ENCODE peak calls at places on chromosomes 13 and 19, in four cellular contexts. P is PC-3, H is HCT116, Q is neural progenitor cell. S is an unnamed sample.

GRCh38 chr13:46666727-46667456 is 113.9 kb downstream of the LRCH1 start:
- DNase-seq in H (no peak), Q (peak; percentile 63), P (no peak), S (peak; percentile 87)

GRCh38 chr13:39818953-39819352 is 163.5 kb downstream of the COG6 start:
- DNase-seq in H (no peak), P (no peak), Q (no peak), S (no peak)

GRCh38 chr13:40644838-40645620 is 21.4 kb downstream of the FOXO1 start:
- DNase-seq in H (no peak), P (no peak), Q (peak; percentile 29), S (no peak)

GRCh38 chr19:12985049-12985776 is 10.1 kb upstream of the NFIX start:
- DNase-seq in H (peak; percentile 70), Q (peak; percentile 36), P (no peak), S (no peak)

GRCh38 chr13:37381502-37381901 is 217.1 kb downstream of the POSTN start:
- DNase-seq in Q (no peak), P (no peak), H (no peak), S (no peak)

GRCh38 chr19:12840091-12841079 is 2.1 kb downstream of the MAST1 start:
- DNase-seq in Q (peak; percentile 98), H (peak; percentile 93), P (peak; percentile 93), S (peak; percentile 98)

GRCh38 chr13:25494708-25495411 is 123.1 kb downstream of the ATP8A2 start:
- DNase-seq in P (no peak), Q (no peak), H (no peak), S (no peak)

GRCh38 chr13:31943591-31943990 is 88.0 kb upstream of the FRY start:
- DNase-seq in P (no peak), Q (no peak), H (no peak), S (no peak)

GRCh38 chr13:110126391-110126961 is 180.5 kb downstream of the COL4A1 start:
- DNase-seq in H (no peak), P (peak; percentile 89), Q (peak; percentile 92), S (peak; percentile 54)

GRCh38 chr13:34035178-34035577 is 217.2 kb downstream of the RFC3 start:
- DNase-seq in P (no peak), Q (no peak), H (no peak), S (no peak)

GRCh38 chr19:49677901-49678674 is 1.0 kb downstream of the PRMT1 start:
- DNase-seq in P (peak; percentile 75), Q (peak; percentile 95), H (no peak), S (peak; percentile 97)

GRCh38 chr19:42528354-42529247 is at the start of gene CEACAM1:
- DNase-seq in P (peak; percentile 35), Q (no peak), H (no peak), S (no peak)

GRCh38 chr13:42078113-42078769 is 29.8 kb downstream of the DGKH start:
- DNase-seq in H (no peak), Q (peak; percentile 23), P (no peak), S (peak; percentile 43)

GRCh38 chr13:108597943-108598342 is 31.5 kb upstream of the MYO16 start:
- DNase-seq in H (no peak), Q (no peak), P (peak; percentile 43), S (no peak)

GRCh38 chr13:20673711-20674110 is 29.8 kb upstream of the IL17D start:
- DNase-seq in P (no peak), Q (no peak), H (no peak), S (no peak)

GRCh38 chr13:112808377-112809140 is 118.7 kb downstream of the ATP11A start:
- DNase-seq in Q (no peak), H (no peak), P (no peak), S (no peak)

GRCh38 chr13:95420501-95420900 is 119.2 kb upstream of the ABCC4 start:
- DNase-seq in P (no peak), Q (peak; percentile 21), H (no peak), S (peak; percentile 28)

GRCh38 chr13:73464758-73465628 is 406.2 kb downstream of the KLF5 start:
- DNase-seq in H (no peak), P (no peak), Q (no peak), S (no peak)

GRCh38 chr13:77325371-77325941 is 1.4 kb downstream of the MYCBP2 start:
- DNase-seq in Q (no peak), P (peak; percentile 13), H (no peak), S (peak; percentile 24)

GRCh38 chr19:30577551-30578090 is 205.4 kb downstream of the ZNF536 start:
- DNase-seq in H (no peak), P (no peak), Q (no peak), S (no peak)

GRCh38 chr13:49265822-49266221 is 18.1 kb downstream of the CDADC1 start:
- DNase-seq in Q (no peak), P (no peak), H (no peak), S (no peak)

GRCh38 chr13:95707442-95708389 is 30.8 kb downstream of the DNAJC3 start:
- DNase-seq in Q (no peak), H (no peak), P (no peak), S (no peak)

GRCh38 chr19:608155-609000 is 18.7 kb downstream of the HCN2 start:
- DNase-seq in Q (no peak), P (no peak), H (no peak), S (no peak)

GRCh38 chr19:610801-611505 is 21.3 kb downstream of the HCN2 start:
- DNase-seq in Q (no peak), H (no peak), P (no peak), S (no peak)

GRCh38 chr19:611506-611869 is 21.8 kb downstream of the HCN2 start:
- DNase-seq in P (peak; percentile 48), Q (no peak), H (no peak), S (no peak)

GRCh38 chr19:609001-609340 is 19.3 kb downstream of the HCN2 start:
- DNase-seq in H (no peak), P (peak; percentile 8), Q (no peak), S (no peak)

DNA sequence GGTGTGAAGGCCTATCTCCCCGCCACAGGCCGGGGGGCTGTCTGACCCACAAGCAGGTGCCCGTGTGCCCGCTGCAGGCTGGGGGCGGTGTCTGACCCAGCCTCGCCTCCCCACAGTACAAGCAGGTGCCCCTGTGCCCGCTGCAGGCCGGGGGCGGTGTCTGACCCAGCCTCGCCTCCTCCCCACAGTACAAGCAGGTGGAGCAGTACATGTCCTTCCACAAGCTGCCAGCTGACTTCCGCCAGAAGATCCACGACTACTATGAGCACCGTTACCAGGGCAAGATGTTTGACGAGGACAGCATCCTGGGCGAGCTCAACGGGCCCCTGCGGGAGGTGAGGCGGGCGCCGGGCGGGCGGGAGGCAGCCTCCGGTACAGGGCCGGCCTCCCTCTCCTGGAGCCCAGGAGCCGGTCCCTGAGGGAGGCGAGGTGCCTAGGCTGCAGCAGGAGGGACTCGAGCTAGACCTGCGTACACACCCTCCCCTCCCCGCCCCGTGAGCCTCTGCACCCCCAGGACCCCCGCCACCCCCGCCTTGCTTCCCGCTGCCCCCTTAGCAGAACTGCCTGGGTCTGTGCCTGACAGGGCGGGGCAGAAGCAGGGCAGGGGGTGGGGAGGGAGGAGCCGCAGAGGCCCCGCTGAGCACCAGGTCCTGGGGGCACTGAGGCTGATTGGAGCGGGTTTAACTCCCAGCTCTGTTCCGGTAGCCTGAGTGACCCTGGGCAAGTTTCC is 20.6 kb downstream of the HCN2 start:
- DNase-seq in P (no peak), Q (no peak), H (no peak), S (no peak)
- TF ChIP-seq EZH2phosphoT487 in P (no peak), Q (no peak), H (no peak), S (no peak)

GRCh38 chr19:2602391-2603181 is 99.9 kb downstream of the GNG7 start:
- DNase-seq in P (peak; percentile 48), H (no peak), Q (peak; percentile 80), S (peak; percentile 84)
- TF ChIP-seq EZH2 in P (no peak), H (no peak), Q (no peak), S (no peak)

GRCh38 chr19:18053571-18054219 is 33.0 kb downstream of the IL12RB1 start:
- DNase-seq in H (no peak), Q (no peak), P (peak; percentile 35), S (no peak)
- TF ChIP-seq EZH2phosphoT487 in H (no peak), Q (no peak), P (no peak), S (no peak)

GRCh38 chr13:98629055-98629454 is 52.1 kb upstream of the STK24 start:
- DNase-seq in H (no peak), Q (no peak), P (no peak), S (no peak)

DNA sequence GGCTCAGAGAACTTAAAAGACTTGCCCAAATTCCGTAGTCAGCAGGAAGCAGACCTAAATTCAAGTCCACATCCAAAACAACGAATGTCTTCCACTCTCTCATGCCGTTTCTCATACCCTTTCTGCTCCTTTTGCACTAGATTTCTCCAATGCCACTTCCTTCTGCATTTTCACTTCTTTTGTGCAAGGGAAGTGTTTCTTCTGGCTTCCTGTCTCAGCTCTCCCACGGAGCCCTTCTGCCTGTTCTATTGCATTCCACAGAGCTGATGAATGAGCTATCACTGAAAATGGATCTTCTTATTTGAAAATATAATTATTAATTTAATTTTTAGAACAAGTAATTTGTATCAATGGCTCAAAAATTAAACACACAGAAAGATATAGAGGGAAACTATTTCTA is 56.1 kb upstream of the STK24 start:
- DNase-seq in P (peak; percentile 40), H (no peak), Q (no peak), S (no peak)
- TF ChIP-seq EZH2 in P (no peak), H (no peak), Q (no peak), S (no peak)

GRCh38 chr13:35857769-35858168 is 273.4 kb downstream of the DCLK1 start:
- DNase-seq in P (no peak), Q (peak; percentile 71), H (no peak), S (peak; percentile 94)

GRCh38 chr13:35855531-35856019 is 275.6 kb downstream of the DCLK1 start:
- DNase-seq in H (peak; percentile 63), P (peak; percentile 77), Q (peak; percentile 48), S (peak; percentile 96)

GRCh38 chr13:35856721-35857346 is 274.3 kb downstream of the DCLK1 start:
- DNase-seq in H (no peak), P (no peak), Q (no peak), S (peak; percentile 28)

GRCh38 chr13:35854286-35854685 is 276.9 kb downstream of the DCLK1 start:
- DNase-seq in P (no peak), H (no peak), Q (no peak), S (no peak)

GRCh38 chr13:35856084-35856483 is 275.1 kb downstream of the DCLK1 start:
- DNase-seq in H (no peak), P (no peak), Q (no peak), S (peak; percentile 32)
- TF ChIP-seq EZH2phosphoT487 in H (no peak), P (no peak), Q (no peak), S (no peak)

DNA sequence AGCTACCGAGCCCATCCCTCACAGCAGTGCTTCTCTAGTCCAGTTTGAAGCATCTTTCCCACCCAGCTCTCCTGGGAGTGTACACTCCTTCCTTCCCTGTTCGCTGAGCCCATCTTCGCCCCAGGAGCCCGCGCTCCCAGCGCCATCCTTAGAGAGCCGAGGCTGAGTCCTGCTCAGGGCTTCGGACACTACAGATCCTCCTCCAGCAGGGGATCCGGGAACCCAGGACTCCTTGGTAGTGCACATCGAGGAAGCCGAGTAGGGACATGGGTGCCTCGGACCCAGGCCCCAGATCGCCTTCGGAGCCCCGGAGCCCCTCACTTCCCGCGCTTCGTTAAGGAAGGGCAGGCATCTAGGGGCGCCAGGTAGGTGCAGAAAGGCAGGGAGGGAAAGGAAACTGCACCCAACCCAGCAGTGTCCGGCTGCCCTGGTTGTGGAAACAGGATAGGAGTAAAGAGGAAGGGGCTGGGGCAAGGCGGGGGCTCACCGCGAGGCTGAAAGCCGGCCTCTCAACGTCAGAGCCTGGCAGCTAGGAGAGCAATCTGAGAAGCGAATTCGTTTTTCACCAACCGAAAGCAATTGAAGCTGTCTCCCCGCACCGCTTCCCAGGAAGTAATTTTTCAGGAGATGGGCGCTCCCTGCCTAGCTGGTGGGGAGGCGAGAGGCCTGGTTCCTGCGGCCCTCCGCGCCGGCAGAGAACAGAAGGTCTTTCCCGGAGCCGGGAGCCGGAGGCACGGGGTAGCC is 1.0 kb downstream of the PDX1 start:
- DNase-seq in Q (peak; percentile 60), H (no peak), P (peak; percentile 26), S (peak; percentile 52)
- TF ChIP-seq EZH2 in Q (peak; percentile 95), H (no peak), P (no peak), S (peak; percentile 98)

GRCh38 chr19:45451181-45451849 is 16.5 kb upstream of the FOSB start:
- DNase-seq in Q (no peak), H (no peak), P (peak; percentile 24), S (peak; percentile 53)
- TF ChIP-seq EZH2phosphoT487 in Q (no peak), H (no peak), P (no peak), S (no peak)